ENCODE peak calls at places on chromosome 5, in six cellular contexts. N is head of caudate nucleus; L is gastrocnemius medialis; G is activated CD4-positive, alpha-beta T cell treated with anti-CD3 and anti-CD28 coated beads for 36 hours; B is activated T-cell treated with anti-CD3 and anti-CD28 coated beads, Interleukin-2, amount 50 U/mL, for 72 hours; U is ELR. Y is an unnamed sample.

GRCh38 chr5:57618767-57619381 is 136.3 kb upstream of the ACTBL2 start:
- DNase-seq in N (no peak), L (no peak), G (no peak), B (no peak), U (no peak), Y (no peak)

GRCh38 chr5:119274024-119274766 is 81.6 kb upstream of the TNFAIP8 start:
- DNase-seq in N (no peak), L (no peak), G (no peak), B (no peak), U (peak; percentile 34), Y (no peak)

GRCh38 chr5:164746723-164747122 is 1241.3 kb downstream of the MAT2B start:
- DNase-seq in N (no peak), L (no peak), G (no peak), B (no peak), U (no peak), Y (no peak)

GRCh38 chr5:134609232-134609851 is 23.3 kb downstream of the SAR1B start:
- DNase-seq in N (no peak), L (no peak), G (peak; percentile 29), B (peak; percentile 49), U (no peak), Y (no peak)

GRCh38 chr5:178788381-178789085 is 58.1 kb upstream of the ZNF354A start:
- DNase-seq in N (no peak), L (no peak), G (no peak), B (no peak), U (no peak), Y (no peak)

GRCh38 chr5:146520731-146521130 is 4.7 kb upstream of the GPR151 start:
- DNase-seq in N (no peak), L (no peak), G (no peak), B (no peak), U (peak; percentile 23), Y (no peak)

GRCh38 chr5:78162253-78162862 is 132.1 kb downstream of the AP3B1 start:
- DNase-seq in N (no peak), L (no peak), G (peak; percentile 9), B (peak; percentile 4), U (peak; percentile 53), Y (no peak)

GRCh38 chr5:31748502-31749172 is 109.7 kb downstream of the PDZD2 start:
- DNase-seq in N (no peak), L (no peak), G (no peak), B (no peak), U (no peak), Y (no peak)

GRCh38 chr5:68656936-68657857 is 436.6 kb upstream of the SLC30A5 start:
- DNase-seq in N (no peak), L (no peak), G (no peak), B (no peak), U (no peak), Y (no peak)

GRCh38 chr5:84303315-84303714 is 81.4 kb downstream of the EDIL3 start:
- DNase-seq in N (no peak), L (no peak), G (no peak), B (no peak), U (peak; percentile 33), Y (no peak)

GRCh38 chr5:153629027-153629426 is 138.6 kb downstream of the GRIA1 start:
- DNase-seq in N (peak; percentile 17), L (no peak), G (no peak), B (no peak), U (peak; percentile 98), Y (no peak)

GRCh38 chr5:14510156-14510734 is 71.3 kb upstream of the OTULINL start:
- DNase-seq in N (no peak), L (no peak), G (no peak), B (no peak), U (no peak), Y (no peak)

GRCh38 chr5:14385022-14385421 is 196.6 kb upstream of the OTULINL start:
- DNase-seq in N (no peak), L (no peak), G (peak; percentile 13), B (no peak), U (no peak), Y (no peak)

GRCh38 chr5:41094871-41095270 is 23.7 kb upstream of the MROH2B start:
- DNase-seq in N (no peak), L (no peak), G (no peak), B (no peak), U (peak; percentile 29), Y (no peak)

Y was measured in substantia nigra.